ENCODE peak calls at places on chromosome 15, in ten cellular contexts. C is right cardiac atrium; E is upper lobe of right lung; N is T-helper 17 cell; D is activated naive CD8-positive, alpha-beta T cell treated with anti-CD3 and anti-CD28 coated beads, Interleukin-2, amount 10 ng/mL, durations not matched to agents 7 days and 5 days; V is T-cell; I is gastroesophageal sphincter; J is HCT116; Q is CD4-positive, alpha-beta T cell; S is activated CD8-positive, alpha-beta memory T cell treated with anti-CD3 and anti-CD28 coated beads, Interleukin-2, amount 10 ng/mL, durations not matched to agents 7 days and 5 days. K is an unnamed sample.

GRCh38 chr15:37261685-37262084 is 161.3 kb upstream of the MEIS2 start:
- ATAC-seq in C (no peak), E (no peak), N (no peak), D (no peak), V (no peak), I (no peak), J (no peak), Q (no peak), S (no peak), K (no peak)

GRCh38 chr15:44668925-44669324 is 5.5 kb upstream of the SPG11 start:
- ATAC-seq in C (no peak), E (no peak), N (peak; percentile 35), D (peak; percentile 20), V (peak; percentile 56), I (no peak), J (no peak), Q (peak; percentile 52), S (no peak), K (no peak)

GRCh38 chr15:26166429-26166828 is 303.3 kb upstream of the ATP10A start:
- ATAC-seq in C (no peak), E (no peak), N (no peak), D (no peak), V (no peak), I (no peak), J (no peak), Q (no peak), S (no peak), K (no peak)

GRCh38 chr15:74403981-74404563 is 29.7 kb downstream of the SEMA7A start:
- ATAC-seq in C (no peak), E (no peak), N (no peak), D (no peak), V (no peak), I (no peak), J (no peak), Q (no peak), S (no peak), K (no peak)

GRCh38 chr15:39376371-39376909 is 204.4 kb upstream of the THBS1 start:
- ATAC-seq in C (no peak), E (peak; percentile 72), N (no peak), D (no peak), V (no peak), I (peak; percentile 46), J (no peak), Q (no peak), S (no peak), K (no peak)

GRCh38 chr15:57527382-57528091 is 64.2 kb upstream of the MYZAP start:
- ATAC-seq in C (peak; percentile 78), E (peak; percentile 81), N (peak; percentile 48), D (no peak), V (no peak), I (peak; percentile 58), J (peak; percentile 88), Q (no peak), S (peak; percentile 9), K (peak; percentile 75)

GRCh38 chr15:98635848-98636247 is 12.5 kb upstream of the IGF1R start:
- ATAC-seq in C (no peak), E (no peak), N (no peak), D (no peak), V (peak; percentile 48), I (no peak), J (no peak), Q (peak; percentile 48), S (no peak), K (no peak)

GRCh38 chr15:26724381-26724780 is 48.5 kb downstream of the GABRB3 start:
- ATAC-seq in C (no peak), E (no peak), N (no peak), D (no peak), V (no peak), I (no peak), J (no peak), Q (no peak), S (no peak), K (no peak)

GRCh38 chr15:74010929-74011540 is 16.5 kb downstream of the PML start:
- ATAC-seq in C (peak; percentile 57), E (peak; percentile 62), N (no peak), D (no peak), V (no peak), I (peak; percentile 71), J (no peak), Q (no peak), S (no peak), K (peak; percentile 40)

GRCh38 chr15:44394062-44394461 is 33.4 kb upstream of the CTDSPL2 start:
- ATAC-seq in C (no peak), E (no peak), N (no peak), D (no peak), V (no peak), I (no peak), J (no peak), Q (no peak), S (no peak), K (no peak)

GRCh38 chr15:89197503-89197971 is 23.8 kb downstream of the RLBP1 start:
- ATAC-seq in C (peak; percentile 27), E (peak; percentile 87), N (no peak), D (peak; percentile 58), V (no peak), I (no peak), J (peak; percentile 94), Q (no peak), S (peak; percentile 68), K (peak; percentile 96)

K was measured in esophagus mucosa.